ENCODE peak calls at places on chromosome 17, in five cellular contexts. M is IMR-90, D is lower leg skin, L is body of pancreas, K is A549. P is an unnamed sample.
A peak's percentile ranks its signal among the peaks of the same experiment; 100 is the strongest.

GRCh38 chr17:8140058-8140412 is 12.2 kb downstream of the PER1 start:
- DNase-seq in K (no peak), M (no peak), D (peak; percentile 92), L (peak; percentile 27), P (no peak)

GRCh38 chr17:45871718-45872117 is 22.6 kb upstream of the MAPT start:
- DNase-seq in L (no peak), D (no peak), K (no peak), M (no peak), P (no peak)

GRCh38 chr17:3968886-3969524 is 4.8 kb upstream of the ATP2A3 start:
- DNase-seq in D (no peak), M (no peak), L (no peak), K (no peak), P (no peak)

GRCh38 chr17:45734598-45734997 is 49.5 kb upstream of the CRHR1 start:
- DNase-seq in K (no peak), M (no peak), L (no peak), D (peak; percentile 28), P (no peak)

GRCh38 chr17:14672830-14673229 is 371.9 kb downstream of the HS3ST3B1 start:
- DNase-seq in M (peak; percentile 47), K (no peak), L (peak; percentile 13), D (no peak), P (no peak)

GRCh38 chr17:21034350-21035235 is 8.2 kb downstream of the USP22 start:
- DNase-seq in M (peak; percentile 47), K (no peak), D (peak; percentile 62), L (no peak), P (no peak)

GRCh38 chr17:10316986-10317834 is 55.6 kb downstream of the MYH13 start:
- DNase-seq in D (peak; percentile 93), L (peak; percentile 14), K (peak; percentile 50), M (peak; percentile 41), P (peak; percentile 73)

GRCh38 chr17:64240741-64241347 is 22.2 kb downstream of the TEX2 start:
- DNase-seq in K (no peak), D (peak; percentile 89), M (peak; percentile 93), L (no peak), P (peak; percentile 52)

GRCh38 chr17:33562792-33563191 is 269.7 kb upstream of the ASIC2 start:
- DNase-seq in M (no peak), D (no peak), K (no peak), L (no peak), P (no peak)

GRCh38 chr17:80955673-80956306 is 35.9 kb upstream of the CHMP6 start:
- DNase-seq in D (peak; percentile 57), M (no peak), K (no peak), L (no peak), P (no peak)
- TF ChIP-seq POLR2A in D (no peak), M (no peak), K (no peak), L (no peak), P (no peak)

GRCh38 chr17:32341141-32341856 is 674 bp downstream of the C17orf75 start:
- DNase-seq in M (no peak), D (peak; percentile 66), L (no peak), K (no peak), P (peak; percentile 31)
- TF ChIP-seq CTCF in M (no peak), D (no peak), L (peak; percentile 31), K (peak; percentile 27), P (peak; percentile 31)

GRCh38 chr17:49577651-49577935 is 1.9 kb downstream of the NXPH3 start:
- DNase-seq in D (no peak), L (no peak), M (no peak), K (no peak), P (no peak)
- H3K4me3 ChIP-seq in D (no peak overlapping the region), L (no peak overlapping the region), M (no peak overlapping the region), K (no peak overlapping the region), P (no peak overlapping the region)

DNA sequence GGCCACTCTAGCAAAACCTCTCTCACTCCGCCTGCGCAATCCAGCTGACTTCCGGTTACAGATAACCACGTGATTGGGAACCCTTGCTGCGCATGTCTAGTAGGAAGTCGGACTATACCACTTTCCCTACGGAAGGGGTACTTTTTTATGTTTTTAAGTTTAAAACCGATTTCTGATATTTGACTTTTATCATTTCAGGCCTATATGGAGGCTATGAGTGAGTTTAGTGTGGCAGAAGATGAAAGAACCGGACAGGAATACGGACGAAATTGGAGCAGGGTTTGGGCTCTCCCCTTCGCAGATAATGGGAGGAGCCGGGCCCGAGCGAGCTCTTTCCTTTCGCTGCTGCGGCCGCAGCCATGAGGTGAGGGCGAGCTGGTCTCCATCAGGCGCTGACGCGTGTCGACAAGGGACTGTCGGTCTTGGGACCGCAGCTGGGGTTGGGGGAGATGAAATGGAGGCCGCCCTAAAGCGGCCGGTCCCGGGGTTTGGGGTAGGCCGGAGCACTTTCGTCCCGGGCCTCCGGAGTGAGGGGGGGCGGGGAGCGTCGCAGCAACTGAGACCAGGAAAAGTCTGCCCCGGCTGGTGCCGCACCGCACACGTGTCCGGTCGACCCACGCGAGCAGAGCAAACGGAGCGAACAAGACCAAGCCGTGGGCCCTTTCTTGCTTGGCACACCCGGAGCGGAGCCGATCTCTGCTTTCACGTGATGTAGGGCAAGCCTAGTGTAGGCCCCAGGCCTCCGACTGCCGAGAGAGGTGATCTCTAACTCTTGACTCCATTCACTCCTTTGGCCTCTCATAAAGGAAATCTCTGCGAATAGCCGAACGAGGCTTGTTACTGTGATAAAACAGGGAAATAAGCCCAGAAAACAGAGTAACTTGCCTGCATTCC is at the start of gene RPL19:
- DNase-seq in M (peak; percentile 96), D (peak; percentile 98), K (peak; percentile 100), L (peak; percentile 88), P (peak; percentile 96)
- TF ChIP-seq POLR2A in M (peak; percentile 98), D (peak; percentile 66), K (peak; percentile 93), L (peak; percentile 85), P (peak; percentile 30)

DNA sequence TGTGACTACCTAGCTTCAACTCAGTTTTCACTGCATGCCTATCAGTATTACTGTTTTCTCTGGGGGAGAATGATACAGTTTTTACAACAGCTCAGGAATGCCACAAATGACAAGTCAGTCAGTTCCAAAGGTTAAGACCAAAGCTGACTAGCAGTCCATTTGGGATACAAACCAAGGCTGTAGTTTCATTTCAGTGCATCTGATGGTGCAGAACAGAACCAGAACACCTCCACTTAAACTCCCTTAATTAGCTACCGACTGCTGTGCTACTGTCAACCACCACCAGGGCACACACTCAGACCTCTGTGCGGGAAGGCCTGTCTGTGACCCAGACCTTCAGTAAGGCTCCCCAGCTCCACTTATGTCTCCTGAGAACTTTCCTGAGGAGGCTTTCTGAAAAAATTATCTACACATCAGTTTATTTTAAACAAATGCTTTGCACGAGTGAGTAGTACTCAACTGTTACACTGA is 20.4 kb downstream of the NFE2L1 start:
- DNase-seq in M (peak; percentile 65), D (no peak), K (peak; percentile 76), L (no peak), P (peak; percentile 44)
- TF ChIP-seq CTCF in M (peak; percentile 34), D (no peak), K (no peak), L (no peak), P (no peak)

GRCh38 chr17:77142689-77143088 is 1.9 kb downstream of the SEC14L1 start:
- DNase-seq in K (no peak), L (no peak), D (no peak), M (no peak), P (no peak)

GRCh38 chr17:77145209-77145608 is 4.4 kb downstream of the SEC14L1 start:
- DNase-seq in M (no peak), K (no peak), D (no peak), L (no peak), P (no peak)

GRCh38 chr17:77143306-77143705 is 2.5 kb downstream of the SEC14L1 start:
- DNase-seq in L (no peak), D (no peak), M (no peak), K (no peak), P (no peak)

GRCh38 chr17:77145635-77146632 is 5.2 kb downstream of the SEC14L1 start:
- DNase-seq in D (peak; percentile 91), K (no peak), L (peak; percentile 74), M (peak; percentile 76), P (peak; percentile 73)

DNA sequence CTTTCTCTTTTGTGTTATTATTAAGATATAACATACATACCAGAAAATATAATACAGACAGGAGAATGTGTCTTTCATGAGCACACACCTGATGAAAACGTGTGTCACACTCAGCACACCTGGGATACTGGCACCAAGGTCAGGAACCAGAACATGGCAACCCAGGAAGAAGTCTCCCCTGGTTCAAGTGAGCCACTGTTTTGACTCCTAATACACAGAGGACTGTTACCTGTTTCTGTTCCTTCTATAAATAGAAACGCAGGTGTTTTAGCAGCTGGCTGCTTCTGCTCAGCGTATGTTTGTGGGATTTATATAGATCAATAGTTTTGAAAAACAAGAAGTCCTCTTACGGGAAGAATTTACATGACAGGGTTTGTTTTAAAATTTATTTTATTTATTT is 3.5 kb downstream of the SEC14L1 start:
- DNase-seq in M (no peak), D (no peak), L (no peak), K (no peak), P (no peak)
- H3K4me3 ChIP-seq in M (no peak overlapping the region), D (no peak overlapping the region), L (no peak overlapping the region), K (no peak overlapping the region), P (no peak overlapping the region)

DNA sequence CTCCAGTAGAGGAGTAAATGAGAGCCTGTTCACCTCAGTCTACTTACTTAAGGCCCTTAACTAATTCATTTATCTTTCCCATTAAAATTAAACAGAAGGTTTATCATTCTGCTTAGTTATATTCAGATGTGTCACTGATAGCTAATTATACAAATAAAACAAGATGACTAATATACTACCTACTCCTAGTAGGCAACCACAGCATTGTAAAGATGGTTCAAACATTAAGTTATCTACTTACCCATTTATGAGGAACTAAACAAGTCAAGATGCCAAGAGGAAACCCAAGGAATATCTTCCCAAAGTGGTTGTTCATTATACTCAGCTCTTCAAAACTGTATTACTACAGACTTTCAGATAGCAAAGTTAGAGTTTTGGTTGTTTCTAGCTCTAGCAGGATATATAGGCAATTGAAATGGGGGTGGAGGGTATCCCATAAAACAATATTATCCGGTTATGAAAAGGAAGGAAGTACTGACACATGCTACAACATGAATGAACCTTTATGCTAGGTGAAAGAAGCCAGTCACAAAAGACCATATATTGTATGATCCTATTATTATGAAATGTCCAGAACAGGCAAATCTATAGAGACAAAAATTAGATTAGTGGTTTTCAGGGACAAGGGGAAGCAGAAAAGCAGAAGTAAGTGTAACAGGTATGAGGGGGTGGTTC is 56.5 kb downstream of the SPAG9 start:
- DNase-seq in L (no peak), K (no peak), D (no peak), M (no peak), P (no peak)
- TF ChIP-seq POLR2A in L (no peak), K (no peak), D (no peak), M (no peak), P (no peak)

P was measured in Peyer's patch.